ENCODE peak calls at places on chromosome 3, in four cellular contexts. One of them, this sample, is unnamed.

GRCh38 chr3:52238193-52238760 is 681 bp downstream of the TWF2 start:
- DNase-seq in substantia nigra: no peak
- DNase-seq in NCI-H2029: no peak
- DNase-seq in H7: peak; percentile 73
- DNase-seq in this sample: no peak

GRCh38 chr3:55285156-55285555 is 201.9 kb downstream of the WNT5A start:
- DNase-seq in substantia nigra: no peak
- DNase-seq in NCI-H2029: no peak
- DNase-seq in H7: no peak
- DNase-seq in this sample: no peak

GRCh38 chr3:71050521-71051258 is 532.8 kb downstream of the FOXP1 start:
- DNase-seq in substantia nigra: no peak
- DNase-seq in NCI-H2029: no peak
- DNase-seq in H7: no peak
- DNase-seq in this sample: no peak

GRCh38 chr3:12280333-12280732 is 8.5 kb upstream of the PPARG start:
- DNase-seq in substantia nigra: no peak
- DNase-seq in NCI-H2029: no peak
- DNase-seq in H7: no peak
- DNase-seq in this sample: no peak

GRCh38 chr3:79497447-79498111 is 270.2 kb downstream of the ROBO1 start:
- DNase-seq in substantia nigra: no peak
- DNase-seq in NCI-H2029: no peak
- DNase-seq in H7: peak; percentile 51
- DNase-seq in this sample: no peak

GRCh38 chr3:160010578-160010977 is 21.9 kb downstream of the IL12A start:
- DNase-seq in substantia nigra: no peak
- DNase-seq in NCI-H2029: no peak
- DNase-seq in H7: no peak
- DNase-seq in this sample: no peak

GRCh38 chr3:84783281-84783680 is 175.5 kb upstream of the CADM2 start:
- DNase-seq in substantia nigra: no peak
- DNase-seq in NCI-H2029: no peak
- DNase-seq in H7: no peak
- DNase-seq in this sample: no peak

GRCh38 chr3:4166540-4166939 is 136.6 kb upstream of the SETMAR start:
- DNase-seq in substantia nigra: no peak
- DNase-seq in NCI-H2029: no peak
- DNase-seq in H7: no peak
- DNase-seq in this sample: no peak

GRCh38 chr3:127698264-127699097 is 25.7 kb downstream of the ABTB1 start:
- DNase-seq in substantia nigra: no peak
- DNase-seq in NCI-H2029: no peak
- DNase-seq in H7: no peak
- DNase-seq in this sample: peak; percentile 22

GRCh38 chr3:58038675-58039302 is 30.6 kb downstream of the FLNB start:
- DNase-seq in substantia nigra: no peak
- DNase-seq in NCI-H2029: no peak
- DNase-seq in H7: no peak
- DNase-seq in this sample: no peak

GRCh38 chr3:14988988-14989394 is 41.6 kb downstream of the NR2C2 start:
- DNase-seq in substantia nigra: no peak
- DNase-seq in NCI-H2029: peak; percentile 75
- DNase-seq in H7: peak; percentile 52
- DNase-seq in this sample: no peak

GRCh38 chr3:28575100-28575747 is 226.6 kb upstream of the AZI2 start:
- DNase-seq in substantia nigra: no peak
- DNase-seq in NCI-H2029: peak; percentile 78
- DNase-seq in H7: peak; percentile 81
- DNase-seq in this sample: peak; percentile 23

GRCh38 chr3:150275946-150276345 is 132.2 kb upstream of the TSC22D2 start:
- DNase-seq in substantia nigra: no peak
- DNase-seq in NCI-H2029: no peak
- DNase-seq in H7: no peak
- DNase-seq in this sample: no peak

GRCh38 chr3:138879541-138880380 is 45.0 kb upstream of the PIK3CB start:
- DNase-seq in substantia nigra: no peak
- DNase-seq in NCI-H2029: no peak
- DNase-seq in H7: peak; percentile 55
- DNase-seq in this sample: no peak

GRCh38 chr3:50256978-50257890 is 11.7 kb upstream of the SEMA3B start:
- DNase-seq in substantia nigra: no peak
- DNase-seq in NCI-H2029: no peak
- DNase-seq in H7: peak; percentile 89
- DNase-seq in this sample: no peak

GRCh38 chr3:47607335-47607734 is 28.7 kb upstream of the CSPG5 start:
- DNase-seq in substantia nigra: no peak
- DNase-seq in NCI-H2029: no peak
- DNase-seq in H7: no peak
- DNase-seq in this sample: no peak

GRCh38 chr3:112132975-112133448 is at the start of gene GCSAM:
- DNase-seq in substantia nigra: peak; percentile 16
- DNase-seq in NCI-H2029: no peak
- DNase-seq in H7: no peak
- DNase-seq in this sample: peak; percentile 39

GRCh38 chr3:31432897-31433678 is 99.6 kb upstream of the STT3B start:
- DNase-seq in substantia nigra: no peak
- DNase-seq in NCI-H2029: no peak
- DNase-seq in H7: no peak
- DNase-seq in this sample: no peak

GRCh38 chr3:81462921-81463320 is 298.5 kb downstream of the GBE1 start:
- DNase-seq in substantia nigra: no peak
- DNase-seq in NCI-H2029: peak; percentile 1
- DNase-seq in H7: no peak
- DNase-seq in this sample: no peak

GRCh38 chr3:45937206-45938042 is 5.8 kb upstream of the CXCR6 start:
- DNase-seq in substantia nigra: no peak
- DNase-seq in NCI-H2029: no peak
- DNase-seq in H7: no peak
- DNase-seq in this sample: no peak

GRCh38 chr3:2352134-2352762 is 253.6 kb downstream of the CNTN4 start:
- DNase-seq in substantia nigra: no peak
- DNase-seq in NCI-H2029: no peak
- DNase-seq in H7: no peak
- DNase-seq in this sample: no peak

GRCh38 chr3:123246846-123247245 is 45.1 kb downstream of the SEC22A start:
- DNase-seq in substantia nigra: no peak
- DNase-seq in NCI-H2029: no peak
- DNase-seq in H7: no peak
- DNase-seq in this sample: no peak

GRCh38 chr3:193573403-193573802 is 18.7 kb upstream of the ATP13A4 start:
- DNase-seq in substantia nigra: no peak
- DNase-seq in NCI-H2029: no peak
- DNase-seq in H7: no peak
- DNase-seq in this sample: no peak

GRCh38 chr3:17632401-17633100 is 109.9 kb downstream of the TBC1D5 start:
- DNase-seq in substantia nigra: no peak
- DNase-seq in NCI-H2029: no peak
- DNase-seq in H7: no peak
- DNase-seq in this sample: no peak

GRCh38 chr3:39213613-39214012 is 21.2 kb upstream of the XIRP1 start:
- DNase-seq in substantia nigra: no peak
- DNase-seq in NCI-H2029: no peak
- DNase-seq in H7: no peak
- DNase-seq in this sample: no peak

This sample was measured in left cardiac atrium.